ENCODE peak calls at places on chromosomes 13 and 19, in eight cellular contexts. M is NB4, P is endothelial cell of umbilical vein, U is lower leg skin, V is esophagus squamous epithelium, N is ovary, X is heart left ventricle, T is A549. B is an unnamed sample.
A peak's percentile ranks its signal among the peaks of the same experiment; 100 is the strongest.

GRCh38 chr13:20475927-20476691 is 49.5 kb downstream of the CRYL1 start:
- DNase-seq in M (peak; percentile 39), P (no peak), U (no peak), V (no peak), N (no peak), X (no peak), T (no peak), B (no peak)

GRCh38 chr13:113145496-113145895 is 13.0 kb upstream of the PROZ start:
- DNase-seq in M (no peak), P (no peak), U (no peak), V (no peak), N (no peak), X (no peak), T (no peak), B (no peak)

GRCh38 chr13:30739646-30740642 is 4.6 kb downstream of the ALOX5AP start:
- DNase-seq in M (peak; percentile 85), P (peak; percentile 64), U (no peak), V (no peak), N (no peak), X (no peak), T (peak; percentile 12), B (no peak)

GRCh38 chr13:110070511-110071120 is 236.3 kb downstream of the COL4A1 start:
- DNase-seq in M (no peak), P (no peak), U (no peak), V (no peak), N (no peak), X (no peak), T (no peak), B (no peak)

GRCh38 chr19:16258440-16258903 is 60.8 kb downstream of the AP1M1 start:
- DNase-seq in M (peak; percentile 84), P (peak; percentile 94), U (peak; percentile 93), V (peak; percentile 25), N (no peak), X (peak; percentile 89), T (no peak), B (peak; percentile 87)

GRCh38 chr19:46147791-46148288 is at the start of gene IGFL2:
- DNase-seq in M (no peak), P (no peak), U (no peak), V (no peak), N (no peak), X (no peak), T (no peak), B (no peak)

GRCh38 chr19:58346961-58347929 is 6.0 kb downstream of the A1BG start:
- DNase-seq in M (peak; percentile 77), P (peak; percentile 25), U (no peak), V (no peak), N (no peak), X (peak; percentile 59), T (peak; percentile 65), B (peak; percentile 33)

GRCh38 chr13:65090191-65090590 is 2139.9 kb downstream of the PCDH9 start:
- DNase-seq in M (no peak), P (no peak), U (no peak), V (no peak), N (no peak), X (no peak), T (no peak), B (no peak)

GRCh38 chr19:2812414-2813234 is 7.0 kb upstream of the ZNF554 start:
- DNase-seq in M (no peak), P (no peak), U (no peak), V (no peak), N (no peak), X (no peak), T (no peak), B (no peak)

GRCh38 chr19:38898788-38899446 is 501 bp downstream of the SIRT2 start:
- DNase-seq in M (no peak), P (no peak), U (no peak), V (no peak), N (no peak), X (no peak), T (peak; percentile 54), B (no peak)

GRCh38 chr13:95704510-95704909 is 27.6 kb downstream of the DNAJC3 start:
- DNase-seq in M (no peak), P (no peak), U (no peak), V (no peak), N (no peak), X (no peak), T (peak; percentile 13), B (no peak)

GRCh38 chr13:32001392-32001768 is 30.2 kb upstream of the FRY start:
- DNase-seq in M (peak; percentile 91), P (peak; percentile 46), U (no peak), V (no peak), N (no peak), X (peak; percentile 48), T (peak; percentile 40), B (no peak)

GRCh38 chr13:45205124-45205523 is 4.3 kb upstream of the KCTD4 start:
- DNase-seq in M (no peak), P (peak; percentile 9), U (no peak), V (no peak), N (no peak), X (no peak), T (no peak), B (no peak)

GRCh38 chr13:107534548-107534947 is 680.8 kb downstream of the LIG4 start:
- DNase-seq in M (no peak), P (no peak), U (no peak), V (no peak), N (no peak), X (no peak), T (no peak), B (no peak)

GRCh38 chr13:89726690-89727435 is 1620.6 kb upstream of the MIR17HG start:
- DNase-seq in M (no peak), P (peak; percentile 87), U (no peak), V (no peak), N (no peak), X (no peak), T (no peak), B (no peak)

GRCh38 chr19:38079926-38080380 is 144.1 kb downstream of the DPF1 start:
- DNase-seq in M (peak; percentile 23), P (peak; percentile 81), U (no peak), V (no peak), N (no peak), X (no peak), T (peak; percentile 92), B (no peak)

GRCh38 chr13:48949566-48950506 is 25.9 kb upstream of the FNDC3A start:
- DNase-seq in M (no peak), P (no peak), U (no peak), V (no peak), N (no peak), X (no peak), T (no peak), B (no peak)

GRCh38 chr19:2542341-2543069 is 66.6 kb downstream of the GADD45B start:
- DNase-seq in M (peak; percentile 51), P (peak; percentile 49), U (no peak), V (no peak), N (no peak), X (peak; percentile 27), T (no peak), B (peak; percentile 73)

GRCh38 chr13:46717275-46717674 is 79.7 kb downstream of the ESD start:
- DNase-seq in M (no peak), P (no peak), U (no peak), V (no peak), N (no peak), X (no peak), T (no peak), B (no peak)

GRCh38 chr13:105048685-105049084 is 1486.8 kb downstream of the EFNB2 start:
- DNase-seq in M (no peak), P (no peak), U (no peak), V (no peak), N (no peak), X (no peak), T (no peak), B (no peak)

GRCh38 chr19:40246292-40247073 is 20.0 kb upstream of the CCNP start:
- DNase-seq in M (no peak), P (no peak), U (no peak), V (no peak), N (no peak), X (no peak), T (no peak), B (no peak)

GRCh38 chr13:48801255-48801654 is 147.5 kb downstream of the CYSLTR2 start:
- DNase-seq in M (no peak), P (no peak), U (no peak), V (no peak), N (no peak), X (no peak), T (no peak), B (no peak)

GRCh38 chr19:51807111-51807701 is 12.2 kb downstream of the FPR3 start:
- DNase-seq in M (peak; percentile 94), P (no peak), U (no peak), V (no peak), N (no peak), X (peak; percentile 19), T (no peak), B (no peak)

GRCh38 chr13:51912511-51913225 is 50.9 kb downstream of the CCDC70 start:
- DNase-seq in M (peak; percentile 66), P (no peak), U (peak; percentile 50), V (no peak), N (no peak), X (no peak), T (no peak), B (no peak)

GRCh38 chr13:108835082-108835481 is 205.7 kb downstream of the MYO16 start:
- DNase-seq in M (no peak), P (no peak), U (no peak), V (no peak), N (no peak), X (no peak), T (no peak), B (no peak)

GRCh38 chr19:5356428-5356827 is 15.8 kb upstream of the PTPRS start:
- DNase-seq in M (no peak), P (no peak), U (no peak), V (no peak), N (no peak), X (no peak), T (no peak), B (no peak)

GRCh38 chr19:5369962-5370367 is 29.4 kb upstream of the PTPRS start:
- DNase-seq in M (peak; percentile 58), P (peak; percentile 35), U (peak; percentile 86), V (no peak), N (no peak), X (no peak), T (peak; percentile 55), B (peak; percentile 60)

GRCh38 chr19:42465827-42466280 is 23.1 kb upstream of the CXCL17 start:
- DNase-seq in M (no peak), P (no peak), U (no peak), V (no peak), N (no peak), X (no peak), T (no peak), B (no peak)
- TF ChIP-seq POLR2A in M (no peak), P (no peak), U (no peak), V (no peak), N (no peak), X (no peak), T (no peak), B (no peak)

GRCh38 chr19:7705387-7706187 is 3.7 kb upstream of the FCER2 start:
- DNase-seq in M (peak; percentile 43), P (no peak), U (peak; percentile 90), V (no peak), N (no peak), X (peak; percentile 47), T (no peak), B (no peak)
- TF ChIP-seq POLR2A in M (no peak), P (no peak), U (no peak), V (no peak), N (no peak), X (no peak), T (no peak), B (no peak)

GRCh38 chr19:12648088-12648487 is 18.5 kb downstream of the MAN2B1 start:
- DNase-seq in M (no peak), P (no peak), U (no peak), V (no peak), N (peak; percentile 30), X (no peak), T (no peak), B (peak; percentile 33)
- TF ChIP-seq POLR2A in M (no peak), P (no peak), U (no peak), V (no peak), N (no peak), X (no peak), T (no peak), B (no peak)

GRCh38 chr19:7632340-7633203 is 947 bp downstream of the PCP2 start:
- DNase-seq in M (no peak), P (no peak), U (no peak), V (no peak), N (no peak), X (no peak), T (no peak), B (no peak)
- TF ChIP-seq POLR2A in M (no peak), P (no peak), U (no peak), V (no peak), N (no peak), X (no peak), T (no peak), B (no peak)